ENCODE peak calls at places on chromosomes 11 and 22, in ten cellular contexts. V, G, B, I, Y, F, M, L, W and O are unnamed samples.

GRCh38 chr22:49012695-49013094 is 815.0 kb downstream of the BRD1 start:
- DNase-seq in B (no peak), F (no peak), I (no peak), G (no peak), Y (no peak), V (no peak), W (no peak), L (no peak), M (no peak), O (no peak)

GRCh38 chr11:68002943-68003845 is 703 bp downstream of the UNC93B1 start:
- DNase-seq in G (peak), L (peak), Y (no peak), B (peak), V (peak), F (peak), M (peak), I (no peak), W (no peak), O (no peak)

GRCh38 chr11:112613051-112613972 is 347.9 kb upstream of the NCAM1 start:
- DNase-seq in M (peak), F (no peak), Y (no peak), I (no peak), L (no peak), G (no peak), B (no peak), V (peak), W (peak), O (no peak)

GRCh38 chr22:38429460-38430128 is 25.4 kb downstream of the KCNJ4 start:
- DNase-seq in M (no peak), B (no peak), F (no peak), V (no peak), G (no peak), L (no peak), Y (no peak), W (no peak), I (no peak), O (no peak)

GRCh38 chr11:17256512-17256911 is 20.0 kb upstream of the NUCB2 start:
- DNase-seq in L (no peak), M (peak), G (no peak), Y (no peak), B (no peak), W (peak), V (no peak), I (no peak), F (no peak), O (no peak)

GRCh38 chr11:113773092-113773415 is 438 bp downstream of the ZW10 start:
- DNase-seq in I (no peak), G (no peak), W (peak), L (peak), V (no peak), Y (no peak), B (no peak), M (peak), F (peak), O (no peak)

GRCh38 chr22:17370036-17370765 is 941 bp downstream of the CECR2 start:
- DNase-seq in W (no peak), I (no peak), L (no peak), G (no peak), Y (no peak), F (peak), V (no peak), B (no peak), M (no peak), O (peak)

GRCh38 chr11:117180020-117180419 is 1.5 kb downstream of the SIDT2 start:
- DNase-seq in I (peak), F (no peak), L (no peak), V (no peak), B (no peak), M (peak), W (no peak), G (no peak), Y (no peak), O (no peak)